ENCODE peak calls at places on chromosomes 16 and 17, in ten cellular contexts. T is HepG2; N is mucosa of descending colon; Z is heart left ventricle; A is uterus; K is ovary; D is right lobe of liver; I is CD4-positive, alpha-beta memory T cell; V is A549; M is ascending aorta. S is an unnamed sample. For H3K9me3, the result is how much of the 10 kb centered on the place peaks cover.

GRCh38 chr16:86026136-86026905 is 127.4 kb downstream of the IRF8 start:
- DNase-seq in V (no peak), K (no peak), Z (no peak), D (peak), I (no peak), N (no peak), M (no peak), T (no peak), A (no peak), S (no peak)

GRCh38 chr16:67993207-67994036 is 5.9 kb downstream of the DPEP2 start:
- DNase-seq in Z (peak), N (peak), M (peak), I (peak), V (peak), K (peak), T (peak), A (peak), D (peak), S (peak)

GRCh38 chr16:89046491-89046890 is 47.2 kb upstream of the ACSF3 start:
- DNase-seq in D (peak), Z (peak), K (no peak), I (no peak), N (peak), A (no peak), V (no peak), M (no peak), T (no peak), S (no peak)

GRCh38 chr17:7992924-7993323 is 9.5 kb upstream of the GUCY2D start:
- DNase-seq in N (no peak), M (no peak), T (no peak), Z (no peak), V (no peak), I (no peak), A (no peak), D (no peak), K (no peak), S (no peak)

GRCh38 chr16:25270577-25270976 is 12.9 kb upstream of the ZKSCAN2 start:
- DNase-seq in V (no peak), I (no peak), M (no peak), A (no peak), D (no peak), K (no peak), T (no peak), Z (no peak), N (no peak), S (no peak)

GRCh38 chr17:44360826-44361225 is 2.8 kb downstream of the FAM171A2 start:
- DNase-seq in I (no peak), V (no peak), N (no peak), A (peak), K (peak), D (no peak), M (no peak), Z (peak), T (no peak), S (no peak)

GRCh38 chr17:19996502-19996901 is 12.7 kb upstream of the SPECC1 start:
- DNase-seq in V (no peak), K (no peak), T (no peak), M (no peak), N (no peak), A (no peak), Z (no peak), I (no peak), D (no peak), S (no peak)

GRCh38 chr17:29555840-29556239 is 11.0 kb downstream of the ABHD15 start:
- DNase-seq in D (no peak), T (peak), K (no peak), N (no peak), M (no peak), A (no peak), Z (no peak), V (peak), I (no peak), S (no peak)

GRCh38 chr16:89993971-89994370 is 25.3 kb downstream of the DBNDD1 start:
- DNase-seq in M (no peak), T (no peak), D (no peak), N (no peak), K (no peak), V (no peak), I (no peak), Z (no peak), A (no peak), S (no peak)

GRCh38 chr16:31916056-31916488 is 42.5 kb downstream of the ZNF267 start:
- DNase-seq in A (no peak), T (no peak), K (no peak), D (no peak), M (no peak), V (no peak), N (no peak), I (no peak), Z (no peak), S (no peak)
- H3K9me3 ChIP-seq in A (under half), T (half or more), K (under half), D (under half), M (half or more), V (half or more), N (half or more), I (half or more), Z (half or more), S (half or more)

GRCh38 chr16:3295783-3296182 is 9.4 kb downstream of the TIGD7 start:
- DNase-seq in V (no peak), I (no peak), M (no peak), A (no peak), Z (no peak), D (no peak), N (no peak), K (no peak), T (no peak), S (no peak)

GRCh38 chr16:3295209-3295608 is 10.0 kb downstream of the TIGD7 start:
- DNase-seq in D (no peak), K (no peak), A (no peak), T (no peak), I (no peak), Z (no peak), V (no peak), M (no peak), N (no peak), S (no peak)

GRCh38 chr16:3285131-3285530 is 1.8 kb downstream of the ZNF263 start:
- DNase-seq in T (no peak), V (no peak), D (no peak), A (no peak), K (no peak), I (no peak), N (no peak), Z (no peak), M (no peak), S (no peak)

GRCh38 chr16:3292604-3293003 is 9.3 kb downstream of the ZNF263 start:
- DNase-seq in V (no peak), T (no peak), N (no peak), M (no peak), K (no peak), D (no peak), Z (no peak), A (no peak), I (no peak), S (no peak)

GRCh38 chr16:3289998-3290673 is 6.8 kb downstream of the ZNF263 start:
- DNase-seq in Z (no peak), N (no peak), A (no peak), V (no peak), D (no peak), T (no peak), I (no peak), M (no peak), K (no peak), S (no peak)
- H3K9me3 ChIP-seq in Z (half or more), N (half or more), A (under half), V (half or more), D (under half), T (under half), I (half or more), M (half or more), K (under half), S (under half)

GRCh38 chr16:80346160-80346632 is 194.6 kb upstream of the DYNLRB2 start:
- DNase-seq in K (no peak), A (no peak), T (no peak), Z (no peak), D (no peak), N (no peak), M (no peak), V (no peak), I (no peak), S (no peak)

GRCh38 chr16:80347900-80348299 is 192.9 kb upstream of the DYNLRB2 start:
- DNase-seq in Z (peak), K (peak), V (no peak), D (peak), A (peak), M (no peak), T (no peak), I (no peak), N (no peak), S (no peak)

GRCh38 chr16:80341242-80341641 is 199.6 kb upstream of the DYNLRB2 start:
- DNase-seq in N (no peak), V (no peak), A (no peak), Z (no peak), D (no peak), M (no peak), T (peak), I (no peak), K (no peak), S (no peak)

GRCh38 chr16:80347002-80347401 is 193.8 kb upstream of the DYNLRB2 start:
- DNase-seq in M (no peak), N (no peak), Z (no peak), D (no peak), K (no peak), T (no peak), A (no peak), I (no peak), V (no peak), S (no peak)

DNA sequence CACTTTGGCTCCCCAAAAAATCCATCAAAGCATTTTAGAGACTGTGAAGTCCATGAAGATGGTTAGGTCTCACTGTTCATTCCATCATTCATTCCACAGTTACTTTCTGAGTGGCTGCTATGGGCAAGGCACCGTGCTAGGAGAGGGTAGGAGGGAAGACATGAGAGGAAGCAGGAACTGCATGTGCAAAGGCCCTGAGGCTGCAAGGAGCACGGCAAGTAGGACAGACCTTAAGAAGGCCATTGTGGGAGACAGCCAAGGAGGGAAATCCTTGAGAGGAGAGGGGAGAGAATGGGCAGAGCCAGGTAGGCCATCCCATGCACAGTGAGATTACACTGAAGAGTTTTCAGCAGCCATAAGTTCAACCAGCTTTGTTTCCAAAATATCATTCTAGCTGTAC is 196.2 kb upstream of the DYNLRB2 start:
- DNase-seq in Z (no peak), V (no peak), A (no peak), T (no peak), N (no peak), I (no peak), K (no peak), M (no peak), D (no peak), S (no peak)
- H3K9me3 ChIP-seq in Z (under half), V (under half), A (under half), T (under half), N (under half), I (under half), K (under half), M (under half), D (under half), S (under half)

GRCh38 chr16:35741546-35741945 is 2282.1 kb downstream of the TP53TG3F start:
- DNase-seq in A (no peak), K (no peak), I (no peak), Z (no peak), M (peak), N (no peak), V (no peak), D (no peak), T (no peak), S (no peak)
- H3K9me3 ChIP-seq in A (under half), K (under half), I (under half), Z (under half), M (under half), N (half or more), V (under half), D (under half), T (half or more), S (under half)

DNA sequence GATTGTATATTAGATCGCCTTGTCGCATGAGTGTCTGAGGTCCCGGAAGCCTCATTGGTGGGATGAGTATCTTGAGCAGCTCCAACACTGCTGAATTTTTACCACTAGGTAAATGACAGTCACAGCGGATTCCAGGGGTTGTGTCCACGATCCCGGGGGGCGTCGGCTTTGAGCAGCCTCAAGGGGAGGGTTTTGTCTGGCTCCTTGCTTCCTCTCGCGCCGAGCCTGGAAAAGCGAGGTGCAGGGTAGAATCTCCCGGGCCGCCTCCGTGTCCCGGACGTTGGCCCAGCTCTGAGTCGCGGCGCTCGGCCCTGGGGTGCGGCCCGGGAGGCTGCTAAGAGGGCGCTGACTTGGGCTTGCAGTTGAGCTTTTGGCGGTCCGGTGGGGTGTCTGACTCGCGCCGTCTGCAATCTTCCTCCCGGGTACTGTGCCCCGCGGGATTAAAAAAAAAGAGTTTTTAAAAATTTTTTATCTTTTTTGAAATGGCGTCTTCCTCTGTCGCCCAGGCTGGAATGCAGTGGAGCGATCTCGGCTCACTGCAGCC is 4.5 kb downstream of the OR1F1 start:
- DNase-seq in A (no peak), V (no peak), K (no peak), I (no peak), D (no peak), N (no peak), Z (no peak), T (no peak), M (no peak), S (no peak)
- H3K9me3 ChIP-seq in A (under half), V (under half), K (under half), I (under half), D (under half), N (under half), Z (under half), T (under half), M (under half), S (under half)

DNA sequence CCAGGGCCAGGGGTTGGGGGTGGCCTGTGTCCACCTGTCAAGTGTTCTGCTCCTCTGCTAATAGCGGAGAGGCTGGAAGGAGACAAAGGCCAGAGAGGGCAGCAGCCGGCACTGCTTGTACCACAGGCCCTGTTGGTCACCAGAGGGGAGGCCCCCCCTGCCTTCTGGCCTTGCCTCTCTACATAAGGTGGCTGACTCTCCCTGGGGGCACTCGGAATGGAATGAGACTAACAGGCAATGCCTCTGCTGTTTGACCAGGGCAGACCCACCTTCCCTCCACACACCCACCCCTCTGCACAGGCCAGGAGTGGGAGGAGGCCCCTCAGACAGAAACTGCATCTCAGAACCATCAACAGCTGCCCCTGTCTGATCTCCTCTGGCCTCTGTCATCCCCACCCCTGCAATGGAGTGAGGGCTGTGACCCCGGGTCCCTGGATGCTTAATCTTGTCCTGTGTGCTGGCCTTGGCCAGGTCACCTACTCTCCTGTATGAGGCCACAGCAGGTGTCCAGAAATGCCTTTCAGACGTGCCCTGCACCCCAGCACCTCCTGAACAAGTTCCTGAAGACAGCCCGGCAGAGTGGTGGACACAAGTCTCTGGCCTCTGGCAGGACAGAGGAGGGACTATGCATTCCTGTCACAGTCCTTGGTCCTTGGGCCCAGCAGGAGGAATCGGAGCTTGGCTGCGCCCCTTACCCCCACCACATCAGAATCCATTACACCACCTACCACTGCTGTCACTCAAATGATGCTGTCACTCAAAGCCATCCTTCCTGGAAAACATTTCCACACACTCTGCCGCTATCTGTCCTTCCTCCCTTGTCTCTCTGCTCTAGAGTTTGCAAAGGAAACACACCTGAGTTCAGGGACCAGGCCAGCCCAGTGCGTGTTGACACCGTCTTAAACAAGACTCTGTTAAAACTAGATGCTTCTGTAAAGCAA is 107.5 kb upstream of the ZNF750 start:
- DNase-seq in Z (no peak), M (no peak), D (peak), V (no peak), I (no peak), A (peak), T (no peak), N (peak), K (peak), S (no peak)
- H3K9me3 ChIP-seq in Z (under half), M (under half), D (under half), V (half or more), I (under half), A (under half), T (under half), N (under half), K (under half), S (under half)

DNA sequence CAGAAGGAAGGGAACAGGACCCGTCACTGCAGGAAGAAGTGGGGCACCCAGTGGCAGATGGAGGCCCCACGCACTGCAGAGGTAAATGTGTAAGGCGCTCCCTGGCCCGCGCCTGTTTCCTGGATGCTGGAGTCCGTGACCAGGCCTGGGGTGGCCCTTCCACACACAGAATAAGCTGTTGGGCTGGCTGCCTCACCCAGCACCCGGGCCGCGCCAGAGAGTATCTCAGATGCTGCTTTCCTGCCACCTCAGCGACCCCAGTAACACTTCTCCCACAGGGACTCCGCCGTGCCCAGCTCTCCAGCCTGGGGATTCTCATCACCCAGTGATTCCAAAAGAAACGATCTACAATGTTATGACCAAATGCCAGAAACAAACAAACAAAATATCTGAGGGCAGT is 1993.1 kb downstream of the TP53TG3F start:
- DNase-seq in D (no peak), A (no peak), V (no peak), M (no peak), Z (no peak), T (no peak), N (no peak), K (no peak), I (no peak), S (no peak)
- H3K9me3 ChIP-seq in D (under half), A (under half), V (under half), M (under half), Z (under half), T (half or more), N (half or more), K (under half), I (under half), S (under half)

GRCh38 chr16:31767267-31767666 is 106.3 kb upstream of the ZNF267 start:
- DNase-seq in D (no peak), I (no peak), T (no peak), K (no peak), N (no peak), V (no peak), M (no peak), A (no peak), Z (no peak), S (no peak)
- H3K9me3 ChIP-seq in D (under half), I (half or more), T (half or more), K (under half), N (half or more), V (half or more), M (half or more), A (under half), Z (half or more), S (under half)

GRCh38 chr16:35516551-35516950 is 2057.1 kb downstream of the TP53TG3F start:
- DNase-seq in Z (no peak), T (no peak), I (no peak), V (no peak), A (no peak), M (no peak), K (no peak), D (no peak), N (no peak), S (no peak)
- H3K9me3 ChIP-seq in Z (under half), T (half or more), I (under half), V (under half), A (under half), M (under half), K (under half), D (under half), N (half or more), S (under half)

DNA sequence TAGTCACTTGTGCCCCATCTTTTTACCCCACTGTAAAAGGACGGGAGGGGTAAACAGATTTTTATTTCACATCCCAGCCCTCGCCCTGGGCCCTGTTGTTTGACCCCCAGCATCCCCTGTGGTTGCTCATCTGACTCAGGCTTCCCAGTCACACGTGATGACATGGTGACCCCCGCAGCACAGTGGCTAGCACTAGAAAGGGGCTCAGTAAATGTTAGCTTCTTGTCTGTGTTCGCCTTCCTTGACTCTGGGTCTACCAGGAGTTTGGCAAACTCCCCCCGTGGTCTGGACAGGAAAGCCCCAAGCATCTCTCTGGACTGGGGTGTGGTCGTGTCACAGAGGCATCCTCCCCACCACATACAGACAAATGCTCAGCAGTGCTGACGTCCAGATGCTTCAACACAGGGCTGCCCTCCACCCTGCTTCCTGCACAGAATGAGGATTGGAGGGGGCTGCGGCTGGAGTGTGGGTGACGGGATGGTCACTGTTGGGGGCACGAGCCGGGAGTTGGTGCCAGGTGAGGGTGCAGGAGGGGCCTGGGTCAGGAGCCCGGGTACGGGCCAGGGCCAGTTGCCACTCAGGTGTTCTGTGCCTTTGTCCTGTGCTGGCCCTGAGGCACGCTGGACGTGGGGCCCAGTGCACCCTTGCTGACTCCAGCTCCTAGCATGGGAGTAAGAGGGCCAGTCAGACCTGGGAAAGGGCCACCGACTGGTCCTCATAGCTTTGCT is 69.1 kb downstream of the METRNL start:
- DNase-seq in K (no peak), M (no peak), N (no peak), T (no peak), I (no peak), A (no peak), V (no peak), Z (no peak), D (no peak), S (no peak)
- H3K9me3 ChIP-seq in K (under half), M (under half), N (under half), T (under half), I (under half), A (under half), V (under half), Z (under half), D (under half), S (under half)